ENCODE peak calls at places on chromosomes 3 and 15, in seven cellular contexts. V is GM04503; D is effector CD4-positive, alpha-beta T cell; K is KBM-7; X is A673; G is GM23338; J is fibroblast of the aortic adventitia. P is an unnamed sample.

GRCh38 chr15:31390777-31391486 is 64.3 kb downstream of the KLF13 start:
- DNase-seq in K (no peak), J (no peak), G (no peak), D (no peak), V (no peak), X (no peak), P (no peak)

GRCh38 chr15:48282186-48282585 is 49.0 kb upstream of the DUT start:
- DNase-seq in J (peak; percentile 35), V (no peak), K (no peak), D (no peak), G (no peak), X (no peak), P (no peak)

GRCh38 chr3:56928379-56929068 is 126.8 kb upstream of the ARHGEF3 start:
- DNase-seq in K (no peak), J (peak; percentile 55), X (peak; percentile 66), D (no peak), G (peak; percentile 26), V (no peak), P (peak; percentile 50)

GRCh38 chr3:30511524-30512278 is 94.7 kb upstream of the TGFBR2 start:
- DNase-seq in V (peak; percentile 97), G (no peak), X (peak; percentile 95), D (no peak), J (peak; percentile 99), K (peak; percentile 74), P (peak; percentile 65)

GRCh38 chr3:7897643-7898042 is 604.0 kb upstream of the LMCD1 start:
- DNase-seq in G (no peak), J (no peak), X (peak; percentile 4), K (no peak), V (no peak), D (no peak), P (no peak)

GRCh38 chr3:111872948-111873347 is 13.9 kb downstream of the PHLDB2 start:
- DNase-seq in K (no peak), X (no peak), V (no peak), G (no peak), D (no peak), J (peak; percentile 22), P (no peak)

GRCh38 chr3:171157286-171157685 is 130.8 kb upstream of the SLC2A2 start:
- DNase-seq in V (no peak), D (no peak), X (no peak), K (no peak), G (peak; percentile 21), J (no peak), P (peak; percentile 82)

GRCh38 chr15:96123630-96124187 is 206.8 kb upstream of the NR2F2 start:
- DNase-seq in J (no peak), G (no peak), V (no peak), X (no peak), D (no peak), K (no peak), P (no peak)

GRCh38 chr15:92884459-92884812 is 15.7 kb upstream of the CHD2 start:
- DNase-seq in K (no peak), D (no peak), J (peak; percentile 35), V (no peak), X (no peak), G (no peak), P (no peak)

GRCh38 chr15:40410476-40410875 is 4.9 kb downstream of the IVD start:
- DNase-seq in X (no peak), D (no peak), V (no peak), K (no peak), G (no peak), J (no peak), P (no peak)

GRCh38 chr3:134373942-134374790 is at the start of gene AMOTL2:
- DNase-seq in K (peak; percentile 81), X (peak; percentile 93), G (peak; percentile 99), V (peak; percentile 86), J (peak; percentile 97), D (no peak), P (peak; percentile 97)

GRCh38 chr3:167615030-167615429 is 38.7 kb downstream of the WDR49 start:
- DNase-seq in V (no peak), X (no peak), D (no peak), G (no peak), J (no peak), K (no peak), P (no peak)

GRCh38 chr15:60426870-60427528 is 29.2 kb upstream of the ANXA2 start:
- DNase-seq in K (no peak), J (peak; percentile 80), X (no peak), V (no peak), G (no peak), D (no peak), P (no peak)

GRCh38 chr3:71695000-71695482 is 30.2 kb downstream of the EIF4E3 start:
- DNase-seq in J (no peak), D (no peak), X (no peak), G (no peak), V (no peak), K (no peak), P (no peak)

GRCh38 chr3:58938057-58938456 is 111.8 kb downstream of the CFAP20DC start:
- DNase-seq in X (no peak), J (no peak), G (no peak), K (no peak), V (no peak), D (no peak), P (no peak)

GRCh38 chr3:62373215-62373614 is at the start of gene FEZF2:
- DNase-seq in J (no peak), G (peak; percentile 84), K (no peak), D (no peak), V (no peak), X (no peak), P (no peak)

GRCh38 chr3:197475514-197475913 is 80.3 kb downstream of the BDH1 start:
- DNase-seq in K (no peak), X (no peak), G (no peak), V (no peak), J (no peak), D (no peak), P (no peak)

GRCh38 chr3:63400259-63400860 is 122.3 kb downstream of the SYNPR start:
- DNase-seq in X (no peak), G (no peak), D (no peak), V (no peak), K (no peak), J (peak; percentile 28), P (no peak)

GRCh38 chr3:29412117-29412516 is 131.2 kb downstream of the RBMS3 start:
- DNase-seq in G (no peak), J (no peak), D (no peak), X (no peak), V (no peak), K (peak; percentile 1), P (no peak)

GRCh38 chr3:106255870-106256248 is 387.0 kb upstream of the CBLB start:
- DNase-seq in V (no peak), K (peak; percentile 81), J (no peak), G (no peak), X (no peak), D (no peak), P (no peak)

GRCh38 chr15:57563416-57563815 is 28.3 kb upstream of the MYZAP start:
- DNase-seq in J (no peak), D (no peak), G (no peak), V (no peak), K (peak; percentile 23), X (no peak), P (no peak)

GRCh38 chr3:136752046-136752326 is 192 bp downstream of the STAG1 start:
- DNase-seq in X (no peak), D (no peak), V (no peak), J (no peak), K (no peak), G (peak; percentile 75), P (no peak)

GRCh38 chr15:98620020-98620419 is 28.3 kb upstream of the IGF1R start:
- DNase-seq in V (no peak), J (no peak), X (no peak), D (no peak), G (no peak), K (no peak), P (no peak)

GRCh38 chr15:64014995-64015394 is 31.3 kb downstream of the DAPK2 start:
- DNase-seq in K (no peak), G (no peak), J (no peak), D (no peak), V (no peak), X (no peak), P (no peak)

GRCh38 chr15:55514414-55514850 is 6.4 kb upstream of the DNAAF4 start:
- DNase-seq in J (no peak), G (no peak), V (no peak), X (no peak), D (no peak), K (no peak), P (no peak)

GRCh38 chr15:38817427-38818155 is 253.0 kb upstream of the RASGRP1 start:
- DNase-seq in X (peak; percentile 49), G (peak; percentile 86), J (peak; percentile 59), K (peak; percentile 73), V (peak; percentile 72), D (peak; percentile 72), P (peak; percentile 93)

GRCh38 chr3:149435936-149436885 is 38.3 kb upstream of the TM4SF4 start:
- DNase-seq in V (no peak), K (no peak), X (peak; percentile 12), J (no peak), G (peak; percentile 8), D (no peak), P (no peak)

GRCh38 chr15:53580371-53580770 is 179.1 kb downstream of the WDR72 start:
- DNase-seq in X (no peak), J (no peak), D (no peak), G (no peak), K (no peak), V (no peak), P (no peak)

GRCh38 chr15:64928626-64929220 is 17.0 kb downstream of the ANKDD1A start:
- DNase-seq in V (no peak), G (no peak), D (no peak), J (no peak), X (no peak), K (no peak), P (no peak)

GRCh38 chr15:40251455-40252140 is 12.7 kb downstream of the PAK6 start:
- DNase-seq in D (no peak), X (no peak), V (no peak), J (no peak), K (no peak), G (no peak), P (no peak)

P was measured in Caco-2.